ENCODE peak calls at places on chromosome 16, in eight cellular contexts. One of them, this sample, is unnamed.

GRCh38 chr16:31664683-31665482 is 137.2 kb downstream of the AHSP start:
- DNase-seq in epithelial cell of proximal tubule: peak; percentile 15
- DNase-seq in lower leg skin: no peak
- DNase-seq in heart left ventricle: no peak
- DNase-seq in adrenal gland: no peak
- DNase-seq in AG10803: peak; percentile 5
- DNase-seq in cardiac fibroblast: no peak
- DNase-seq in lung: no peak
- DNase-seq in this sample: no peak

GRCh38 chr16:51140112-51140511 is 11.0 kb downstream of the SALL1 start:
- DNase-seq in heart left ventricle: no peak
- DNase-seq in lung: no peak
- DNase-seq in epithelial cell of proximal tubule: no peak
- DNase-seq in AG10803: no peak
- DNase-seq in adrenal gland: no peak
- DNase-seq in lower leg skin: no peak
- DNase-seq in cardiac fibroblast: no peak
- DNase-seq in this sample: no peak

GRCh38 chr16:59605706-59606105 is 871.6 kb upstream of the GOT2 start:
- DNase-seq in cardiac fibroblast: no peak
- DNase-seq in epithelial cell of proximal tubule: no peak
- DNase-seq in adrenal gland: no peak
- DNase-seq in lung: no peak
- DNase-seq in heart left ventricle: no peak
- DNase-seq in lower leg skin: no peak
- DNase-seq in AG10803: no peak
- DNase-seq in this sample: no peak

GRCh38 chr16:2244301-2244700 is 7.1 kb downstream of the ECI1 start:
- DNase-seq in lung: no peak
- DNase-seq in adrenal gland: no peak
- DNase-seq in heart left ventricle: no peak
- DNase-seq in lower leg skin: no peak
- DNase-seq in epithelial cell of proximal tubule: no peak
- DNase-seq in cardiac fibroblast: no peak
- DNase-seq in AG10803: no peak
- DNase-seq in this sample: no peak

GRCh38 chr16:85573696-85574641 is 39.2 kb upstream of the GSE1 start:
- DNase-seq in heart left ventricle: peak; percentile 89
- DNase-seq in cardiac fibroblast: peak; percentile 87
- DNase-seq in adrenal gland: peak; percentile 41
- DNase-seq in lower leg skin: no peak
- DNase-seq in AG10803: peak; percentile 44
- DNase-seq in epithelial cell of proximal tubule: no peak
- DNase-seq in lung: no peak
- DNase-seq in this sample: peak; percentile 77

GRCh38 chr16:73949574-73950348 is 346.9 kb upstream of the PSMD7 start:
- DNase-seq in cardiac fibroblast: peak; percentile 83
- DNase-seq in lung: no peak
- DNase-seq in AG10803: peak; percentile 98
- DNase-seq in epithelial cell of proximal tubule: peak; percentile 45
- DNase-seq in adrenal gland: peak; percentile 49
- DNase-seq in lower leg skin: peak; percentile 37
- DNase-seq in heart left ventricle: no peak
- DNase-seq in this sample: peak; percentile 59

GRCh38 chr16:31373235-31373634 is 18.3 kb downstream of the ITGAX start:
- DNase-seq in heart left ventricle: no peak
- DNase-seq in lower leg skin: no peak
- DNase-seq in adrenal gland: no peak
- DNase-seq in lung: no peak
- DNase-seq in epithelial cell of proximal tubule: no peak
- DNase-seq in AG10803: no peak
- DNase-seq in cardiac fibroblast: no peak
- DNase-seq in this sample: no peak

GRCh38 chr16:71440669-71441347 is 1.0 kb downstream of the TLE7 start:
- DNase-seq in lung: no peak
- DNase-seq in adrenal gland: no peak
- DNase-seq in AG10803: no peak
- DNase-seq in lower leg skin: no peak
- DNase-seq in epithelial cell of proximal tubule: no peak
- DNase-seq in heart left ventricle: no peak
- DNase-seq in cardiac fibroblast: no peak
- DNase-seq in this sample: no peak

GRCh38 chr16:67760831-67761230 is 41.7 kb upstream of the GFOD2 start:
- DNase-seq in adrenal gland: no peak
- DNase-seq in epithelial cell of proximal tubule: no peak
- DNase-seq in heart left ventricle: no peak
- DNase-seq in cardiac fibroblast: no peak
- DNase-seq in AG10803: no peak
- DNase-seq in lung: no peak
- DNase-seq in lower leg skin: no peak
- DNase-seq in this sample: no peak

GRCh38 chr16:66167564-66168291 is 198.8 kb upstream of the CDH5 start:
- DNase-seq in heart left ventricle: no peak
- DNase-seq in lung: no peak
- DNase-seq in AG10803: no peak
- DNase-seq in cardiac fibroblast: peak; percentile 98
- DNase-seq in epithelial cell of proximal tubule: no peak
- DNase-seq in adrenal gland: peak; percentile 78
- DNase-seq in lower leg skin: no peak
- DNase-seq in this sample: peak; percentile 97

GRCh38 chr16:20799599-20799998 is 6.7 kb downstream of the ERI2 start:
- DNase-seq in heart left ventricle: no peak
- DNase-seq in cardiac fibroblast: peak; percentile 67
- DNase-seq in lower leg skin: no peak
- DNase-seq in lung: no peak
- DNase-seq in epithelial cell of proximal tubule: peak; percentile 13
- DNase-seq in adrenal gland: no peak
- DNase-seq in AG10803: peak; percentile 39
- DNase-seq in this sample: peak; percentile 67

GRCh38 chr16:58042886-58043515 is 17.4 kb downstream of the MMP15 start:
- DNase-seq in lower leg skin: no peak
- DNase-seq in AG10803: no peak
- DNase-seq in epithelial cell of proximal tubule: no peak
- DNase-seq in adrenal gland: no peak
- DNase-seq in cardiac fibroblast: no peak
- DNase-seq in lung: no peak
- DNase-seq in heart left ventricle: no peak
- DNase-seq in this sample: no peak

GRCh38 chr16:65681406-65681805 is 559.5 kb upstream of the CDH11 start:
- DNase-seq in epithelial cell of proximal tubule: no peak
- DNase-seq in lower leg skin: no peak
- DNase-seq in lung: no peak
- DNase-seq in adrenal gland: no peak
- DNase-seq in heart left ventricle: no peak
- DNase-seq in AG10803: peak; percentile 29
- DNase-seq in cardiac fibroblast: peak; percentile 89
- DNase-seq in this sample: peak; percentile 90

GRCh38 chr16:52929478-52929877 is 123.2 kb downstream of the CHD9NB start:
- DNase-seq in adrenal gland: no peak
- DNase-seq in lower leg skin: no peak
- DNase-seq in AG10803: no peak
- DNase-seq in epithelial cell of proximal tubule: no peak
- DNase-seq in cardiac fibroblast: no peak
- DNase-seq in lung: no peak
- DNase-seq in heart left ventricle: no peak
- DNase-seq in this sample: no peak

GRCh38 chr16:3737181-3737580 is 19.9 kb upstream of the TRAP1 start:
- DNase-seq in lower leg skin: no peak
- DNase-seq in cardiac fibroblast: no peak
- DNase-seq in adrenal gland: no peak
- DNase-seq in lung: no peak
- DNase-seq in heart left ventricle: no peak
- DNase-seq in AG10803: no peak
- DNase-seq in epithelial cell of proximal tubule: no peak
- DNase-seq in this sample: no peak

GRCh38 chr16:75233611-75233938 is 14.8 kb downstream of the CTRB1 start:
- DNase-seq in lower leg skin: no peak
- DNase-seq in epithelial cell of proximal tubule: no peak
- DNase-seq in adrenal gland: no peak
- DNase-seq in AG10803: no peak
- DNase-seq in lung: no peak
- DNase-seq in heart left ventricle: no peak
- DNase-seq in cardiac fibroblast: no peak
- DNase-seq in this sample: no peak

GRCh38 chr16:12901597-12902436 is at the start of gene SHISA9:
- DNase-seq in lung: no peak
- DNase-seq in lower leg skin: no peak
- DNase-seq in adrenal gland: no peak
- DNase-seq in AG10803: peak; percentile 16
- DNase-seq in heart left ventricle: no peak
- DNase-seq in epithelial cell of proximal tubule: no peak
- DNase-seq in cardiac fibroblast: no peak
- DNase-seq in this sample: no peak

GRCh38 chr16:25413962-25414361 is 156.3 kb upstream of the ZKSCAN2 start:
- DNase-seq in lower leg skin: no peak
- DNase-seq in cardiac fibroblast: no peak
- DNase-seq in epithelial cell of proximal tubule: no peak
- DNase-seq in heart left ventricle: no peak
- DNase-seq in lung: no peak
- DNase-seq in adrenal gland: no peak
- DNase-seq in AG10803: peak; percentile 8
- DNase-seq in this sample: peak; percentile 84

GRCh38 chr16:84603115-84603816 is 14.6 kb downstream of the COTL1 start:
- DNase-seq in lower leg skin: peak; percentile 79
- DNase-seq in cardiac fibroblast: peak; percentile 97
- DNase-seq in adrenal gland: peak; percentile 96
- DNase-seq in AG10803: peak; percentile 97
- DNase-seq in epithelial cell of proximal tubule: peak; percentile 86
- DNase-seq in heart left ventricle: peak; percentile 85
- DNase-seq in lung: peak; percentile 76
- DNase-seq in this sample: peak; percentile 98

GRCh38 chr16:89923640-89924297 is 627 bp downstream of the TUBB3 start:
- DNase-seq in lower leg skin: no peak
- DNase-seq in heart left ventricle: peak; percentile 66
- DNase-seq in lung: no peak
- DNase-seq in cardiac fibroblast: no peak
- DNase-seq in epithelial cell of proximal tubule: no peak
- DNase-seq in adrenal gland: peak; percentile 58
- DNase-seq in AG10803: no peak
- DNase-seq in this sample: no peak

GRCh38 chr16:23071202-23072083 is 77.8 kb downstream of the USP31 start:
- DNase-seq in cardiac fibroblast: peak; percentile 65
- DNase-seq in lung: no peak
- DNase-seq in heart left ventricle: no peak
- DNase-seq in AG10803: peak; percentile 20
- DNase-seq in adrenal gland: no peak
- DNase-seq in epithelial cell of proximal tubule: no peak
- DNase-seq in lower leg skin: no peak
- DNase-seq in this sample: peak; percentile 65

GRCh38 chr16:62036101-62036806 is at the start of gene CDH8:
- DNase-seq in epithelial cell of proximal tubule: no peak
- DNase-seq in lower leg skin: no peak
- DNase-seq in cardiac fibroblast: no peak
- DNase-seq in heart left ventricle: peak; percentile 56
- DNase-seq in AG10803: peak; percentile 23
- DNase-seq in lung: no peak
- DNase-seq in adrenal gland: no peak
- DNase-seq in this sample: no peak
- H3K4me3 ChIP-seq in epithelial cell of proximal tubule: no peak within 1 kb of the TSS
- H3K4me3 ChIP-seq in lower leg skin: no peak within 1 kb of the TSS
- H3K4me3 ChIP-seq in cardiac fibroblast: no peak within 1 kb of the TSS
- H3K4me3 ChIP-seq in heart left ventricle: peak within 1 kb of the TSS; percentile 53
- H3K4me3 ChIP-seq in AG10803: peak within 1 kb of the TSS; percentile 50
- H3K4me3 ChIP-seq in lung: peak within 1 kb of the TSS; percentile 20
- H3K4me3 ChIP-seq in adrenal gland: no peak within 1 kb of the TSS
- H3K4me3 ChIP-seq in this sample: no peak within 1 kb of the TSS

GRCh38 chr16:19346335-19346922 is 60.9 kb downstream of the CLEC19A start:
- DNase-seq in cardiac fibroblast: no peak
- DNase-seq in heart left ventricle: no peak
- DNase-seq in epithelial cell of proximal tubule: no peak
- DNase-seq in lung: no peak
- DNase-seq in lower leg skin: no peak
- DNase-seq in AG10803: no peak
- DNase-seq in adrenal gland: no peak
- DNase-seq in this sample: no peak

GRCh38 chr16:19344980-19345379 is 59.4 kb downstream of the CLEC19A start:
- DNase-seq in lung: no peak
- DNase-seq in lower leg skin: no peak
- DNase-seq in AG10803: no peak
- DNase-seq in epithelial cell of proximal tubule: no peak
- DNase-seq in cardiac fibroblast: no peak
- DNase-seq in adrenal gland: no peak
- DNase-seq in heart left ventricle: no peak
- DNase-seq in this sample: no peak

GRCh38 chr16:19344224-19344801 is 58.8 kb downstream of the CLEC19A start:
- DNase-seq in AG10803: no peak
- DNase-seq in lower leg skin: no peak
- DNase-seq in epithelial cell of proximal tubule: no peak
- DNase-seq in cardiac fibroblast: no peak
- DNase-seq in lung: peak; percentile 71
- DNase-seq in heart left ventricle: no peak
- DNase-seq in adrenal gland: no peak
- DNase-seq in this sample: no peak

GRCh38 chr16:19348125-19348524 is 62.6 kb downstream of the CLEC19A start:
- DNase-seq in AG10803: no peak
- DNase-seq in lung: no peak
- DNase-seq in heart left ventricle: no peak
- DNase-seq in lower leg skin: no peak
- DNase-seq in epithelial cell of proximal tubule: no peak
- DNase-seq in adrenal gland: no peak
- DNase-seq in cardiac fibroblast: no peak
- DNase-seq in this sample: no peak

GRCh38 chr16:19348578-19349315 is 63.2 kb downstream of the CLEC19A start:
- DNase-seq in adrenal gland: no peak
- DNase-seq in cardiac fibroblast: no peak
- DNase-seq in lung: no peak
- DNase-seq in epithelial cell of proximal tubule: no peak
- DNase-seq in heart left ventricle: no peak
- DNase-seq in AG10803: no peak
- DNase-seq in lower leg skin: no peak
- DNase-seq in this sample: no peak
- H3K4me3 ChIP-seq in adrenal gland: no peak overlapping the region
- H3K4me3 ChIP-seq in cardiac fibroblast: no peak overlapping the region
- H3K4me3 ChIP-seq in lung: no peak overlapping the region
- H3K4me3 ChIP-seq in epithelial cell of proximal tubule: no peak overlapping the region
- H3K4me3 ChIP-seq in heart left ventricle: no peak overlapping the region
- H3K4me3 ChIP-seq in AG10803: no peak overlapping the region
- H3K4me3 ChIP-seq in lower leg skin: no peak overlapping the region
- H3K4me3 ChIP-seq in this sample: no peak overlapping the region

GRCh38 chr16:79287424-79287917 is 313.1 kb downstream of the MAF start:
- DNase-seq in lower leg skin: no peak
- DNase-seq in heart left ventricle: no peak
- DNase-seq in AG10803: no peak
- DNase-seq in cardiac fibroblast: no peak
- DNase-seq in epithelial cell of proximal tubule: no peak
- DNase-seq in lung: no peak
- DNase-seq in adrenal gland: no peak
- DNase-seq in this sample: no peak
- H3K4me3 ChIP-seq in lower leg skin: no peak overlapping the region
- H3K4me3 ChIP-seq in heart left ventricle: peak overlapping the region; percentile 46
- H3K4me3 ChIP-seq in AG10803: no peak overlapping the region
- H3K4me3 ChIP-seq in cardiac fibroblast: no peak overlapping the region
- H3K4me3 ChIP-seq in epithelial cell of proximal tubule: peak overlapping the region; percentile 37
- H3K4me3 ChIP-seq in lung: no peak overlapping the region
- H3K4me3 ChIP-seq in adrenal gland: no peak overlapping the region
- H3K4me3 ChIP-seq in this sample: no peak overlapping the region

DNA sequence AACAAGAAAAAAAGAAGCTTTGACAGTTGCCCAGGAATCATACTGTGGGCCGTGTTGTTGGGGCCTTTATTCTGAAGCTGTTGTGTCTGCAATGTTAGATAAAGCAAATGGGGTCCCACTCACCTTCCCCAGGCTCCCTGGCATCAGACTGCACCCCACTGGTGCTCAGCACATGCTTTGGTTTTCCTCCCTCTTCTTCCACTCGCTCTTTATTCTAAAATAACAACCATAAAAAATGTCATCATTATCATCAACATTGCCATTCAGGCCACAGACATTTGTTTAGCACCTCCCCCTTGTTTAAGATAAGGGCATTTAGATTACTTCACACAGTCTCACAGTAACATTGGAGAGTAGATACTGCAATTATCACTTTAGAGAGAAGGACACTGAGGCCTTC is 8.2 kb downstream of the MYLK3 start:
- DNase-seq in lung: no peak
- DNase-seq in epithelial cell of proximal tubule: no peak
- DNase-seq in lower leg skin: no peak
- DNase-seq in cardiac fibroblast: no peak
- DNase-seq in AG10803: no peak
- DNase-seq in adrenal gland: no peak
- DNase-seq in heart left ventricle: no peak
- DNase-seq in this sample: no peak
- H3K4me3 ChIP-seq in lung: no peak overlapping the region
- H3K4me3 ChIP-seq in epithelial cell of proximal tubule: no peak overlapping the region
- H3K4me3 ChIP-seq in lower leg skin: no peak overlapping the region
- H3K4me3 ChIP-seq in cardiac fibroblast: no peak overlapping the region
- H3K4me3 ChIP-seq in AG10803: no peak overlapping the region
- H3K4me3 ChIP-seq in adrenal gland: no peak overlapping the region
- H3K4me3 ChIP-seq in heart left ventricle: no peak overlapping the region
- H3K4me3 ChIP-seq in this sample: no peak overlapping the region